ENCODE peak calls at places on chromosomes 2 and 18, in eight cellular contexts. One of them, this sample, is unnamed.

GRCh38 chr2:21690005-21690404 is 566.2 kb downstream of the TDRD15 start:
- DNase-seq in fibroblast of pulmonary artery: no peak
- DNase-seq in heart left ventricle: no peak
- DNase-seq in AG04449: no peak
- DNase-seq in HepG2: no peak
- DNase-seq in PC-3: no peak
- DNase-seq in endodermal cell: no peak
- DNase-seq in brain microvascular endothelial cell: no peak
- DNase-seq in this sample: no peak

GRCh38 chr2:200403794-200404193 is 97.3 kb downstream of the SPATS2L start:
- DNase-seq in fibroblast of pulmonary artery: no peak
- DNase-seq in heart left ventricle: no peak
- DNase-seq in AG04449: no peak
- DNase-seq in HepG2: peak
- DNase-seq in PC-3: no peak
- DNase-seq in endodermal cell: no peak
- DNase-seq in brain microvascular endothelial cell: no peak
- DNase-seq in this sample: no peak

GRCh38 chr2:36147670-36148390 is 207.7 kb upstream of the CRIM1 start:
- DNase-seq in fibroblast of pulmonary artery: no peak
- DNase-seq in heart left ventricle: no peak
- DNase-seq in AG04449: no peak
- DNase-seq in HepG2: no peak
- DNase-seq in PC-3: no peak
- DNase-seq in endodermal cell: no peak
- DNase-seq in brain microvascular endothelial cell: no peak
- DNase-seq in this sample: no peak

GRCh38 chr2:45184606-45185005 is 175.4 kb upstream of the SIX2 start:
- DNase-seq in fibroblast of pulmonary artery: peak
- DNase-seq in heart left ventricle: no peak
- DNase-seq in AG04449: no peak
- DNase-seq in HepG2: no peak
- DNase-seq in PC-3: peak
- DNase-seq in endodermal cell: no peak
- DNase-seq in brain microvascular endothelial cell: peak
- DNase-seq in this sample: no peak

GRCh38 chr2:233354971-233355574 is 779 bp downstream of the DGKD start:
- DNase-seq in fibroblast of pulmonary artery: peak
- DNase-seq in heart left ventricle: no peak
- DNase-seq in AG04449: no peak
- DNase-seq in HepG2: no peak
- DNase-seq in PC-3: peak
- DNase-seq in endodermal cell: peak
- DNase-seq in brain microvascular endothelial cell: no peak
- DNase-seq in this sample: no peak

GRCh38 chr2:46323671-46324207 is 26.5 kb downstream of the EPAS1 start:
- DNase-seq in fibroblast of pulmonary artery: no peak
- DNase-seq in heart left ventricle: no peak
- DNase-seq in AG04449: no peak
- DNase-seq in HepG2: no peak
- DNase-seq in PC-3: no peak
- DNase-seq in endodermal cell: no peak
- DNase-seq in brain microvascular endothelial cell: no peak
- DNase-seq in this sample: no peak

GRCh38 chr2:215299337-215299859 is 12.5 kb upstream of the ATIC start:
- DNase-seq in fibroblast of pulmonary artery: no peak
- DNase-seq in heart left ventricle: peak
- DNase-seq in AG04449: no peak
- DNase-seq in HepG2: no peak
- DNase-seq in PC-3: no peak
- DNase-seq in endodermal cell: no peak
- DNase-seq in brain microvascular endothelial cell: no peak
- DNase-seq in this sample: no peak

GRCh38 chr2:240430595-240430994 is 4.9 kb upstream of the GPC1 start:
- DNase-seq in fibroblast of pulmonary artery: no peak
- DNase-seq in heart left ventricle: no peak
- DNase-seq in AG04449: no peak
- DNase-seq in HepG2: no peak
- DNase-seq in PC-3: no peak
- DNase-seq in endodermal cell: no peak
- DNase-seq in brain microvascular endothelial cell: no peak
- DNase-seq in this sample: no peak

GRCh38 chr18:59266459-59266858 is 6.8 kb downstream of the RAX start:
- DNase-seq in fibroblast of pulmonary artery: no peak
- DNase-seq in heart left ventricle: no peak
- DNase-seq in AG04449: no peak
- DNase-seq in HepG2: no peak
- DNase-seq in PC-3: no peak
- DNase-seq in endodermal cell: no peak
- DNase-seq in brain microvascular endothelial cell: no peak
- DNase-seq in this sample: no peak

GRCh38 chr18:59264651-59265245 is 8.5 kb downstream of the RAX start:
- DNase-seq in fibroblast of pulmonary artery: no peak
- DNase-seq in heart left ventricle: no peak
- DNase-seq in AG04449: no peak
- DNase-seq in HepG2: no peak
- DNase-seq in PC-3: no peak
- DNase-seq in endodermal cell: peak
- DNase-seq in brain microvascular endothelial cell: no peak
- DNase-seq in this sample: no peak

GRCh38 chr18:59265246-59266018 is 7.8 kb downstream of the RAX start:
- DNase-seq in fibroblast of pulmonary artery: no peak
- DNase-seq in heart left ventricle: no peak
- DNase-seq in AG04449: no peak
- DNase-seq in HepG2: no peak
- DNase-seq in PC-3: no peak
- DNase-seq in endodermal cell: peak
- DNase-seq in brain microvascular endothelial cell: no peak
- DNase-seq in this sample: no peak

GRCh38 chr18:59266876-59267510 is 6.3 kb downstream of the RAX start:
- DNase-seq in fibroblast of pulmonary artery: no peak
- DNase-seq in heart left ventricle: no peak
- DNase-seq in AG04449: no peak
- DNase-seq in HepG2: no peak
- DNase-seq in PC-3: no peak
- DNase-seq in endodermal cell: no peak
- DNase-seq in brain microvascular endothelial cell: no peak
- DNase-seq in this sample: no peak

DNA sequence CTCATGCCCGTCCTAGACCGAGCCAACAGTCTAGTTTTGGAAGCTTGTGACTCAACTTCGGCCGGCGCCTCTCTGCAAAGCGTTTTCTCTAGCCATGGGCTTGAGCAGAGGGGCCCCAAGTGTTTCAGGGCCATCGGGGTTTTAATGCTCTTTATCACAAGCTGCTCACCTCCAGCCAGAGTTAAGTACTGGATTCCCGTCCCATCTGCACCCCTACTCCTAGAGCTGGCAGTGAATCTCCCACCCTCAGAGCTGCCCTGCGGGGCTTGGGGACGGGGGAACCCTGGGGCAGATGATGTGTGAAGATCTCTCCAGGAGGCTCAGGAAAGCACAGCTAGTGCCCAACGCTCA is 7.3 kb downstream of the RAX start:
- DNase-seq in fibroblast of pulmonary artery: no peak
- DNase-seq in heart left ventricle: no peak
- DNase-seq in AG04449: no peak
- DNase-seq in HepG2: no peak
- DNase-seq in PC-3: no peak
- DNase-seq in endodermal cell: no peak
- DNase-seq in brain microvascular endothelial cell: no peak
- DNase-seq in this sample: no peak
- H3K4me3 ChIP-seq in fibroblast of pulmonary artery: no peak
- H3K4me3 ChIP-seq in heart left ventricle: no peak
- H3K4me3 ChIP-seq in AG04449: no peak
- H3K4me3 ChIP-seq in HepG2: no peak
- H3K4me3 ChIP-seq in PC-3: no peak
- H3K4me3 ChIP-seq in endodermal cell: no peak
- H3K4me3 ChIP-seq in brain microvascular endothelial cell: no peak
- H3K4me3 ChIP-seq in this sample: no peak

DNA sequence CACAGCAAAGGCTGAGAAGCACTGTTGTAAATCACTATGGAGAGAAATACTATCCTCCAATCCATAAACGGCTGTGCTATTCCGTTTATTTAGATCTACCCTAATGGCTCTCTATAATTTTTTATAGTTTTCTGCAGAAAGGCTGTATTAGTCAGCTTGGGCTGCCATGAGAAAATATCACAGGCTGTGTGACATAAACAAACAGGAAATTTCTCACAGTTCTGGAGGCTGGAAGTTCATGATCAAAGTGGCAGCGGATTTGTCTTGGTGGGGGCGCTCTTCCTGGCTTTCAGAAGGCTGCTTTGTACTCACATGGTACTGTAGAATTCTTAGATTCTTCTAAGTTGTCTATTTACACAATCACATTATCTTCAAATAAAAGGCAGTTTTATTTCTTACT is 44.1 kb downstream of the C1D start:
- DNase-seq in fibroblast of pulmonary artery: no peak
- DNase-seq in heart left ventricle: no peak
- DNase-seq in AG04449: no peak
- DNase-seq in HepG2: no peak
- DNase-seq in PC-3: peak
- DNase-seq in endodermal cell: no peak
- DNase-seq in brain microvascular endothelial cell: no peak
- DNase-seq in this sample: no peak
- TF ChIP-seq CTCF in fibroblast of pulmonary artery: no peak
- TF ChIP-seq CTCF in heart left ventricle: no peak
- TF ChIP-seq CTCF in AG04449: no peak
- TF ChIP-seq CTCF in HepG2: no peak
- TF ChIP-seq CTCF in PC-3: peak
- TF ChIP-seq CTCF in endodermal cell: no peak
- TF ChIP-seq CTCF in brain microvascular endothelial cell: no peak
- TF ChIP-seq CTCF in this sample: no peak

GRCh38 chr2:191322838-191323506 is 77.8 kb downstream of the MYO1B start:
- DNase-seq in fibroblast of pulmonary artery: no peak
- DNase-seq in heart left ventricle: no peak
- DNase-seq in AG04449: no peak
- DNase-seq in HepG2: no peak
- DNase-seq in PC-3: no peak
- DNase-seq in endodermal cell: no peak
- DNase-seq in brain microvascular endothelial cell: no peak
- DNase-seq in this sample: no peak

GRCh38 chr2:191321861-191322662 is 76.9 kb downstream of the MYO1B start:
- DNase-seq in fibroblast of pulmonary artery: peak
- DNase-seq in heart left ventricle: no peak
- DNase-seq in AG04449: no peak
- DNase-seq in HepG2: no peak
- DNase-seq in PC-3: peak
- DNase-seq in endodermal cell: peak
- DNase-seq in brain microvascular endothelial cell: peak
- DNase-seq in this sample: no peak

GRCh38 chr2:191328150-191328809 is 83.1 kb downstream of the MYO1B start:
- DNase-seq in fibroblast of pulmonary artery: no peak
- DNase-seq in heart left ventricle: no peak
- DNase-seq in AG04449: no peak
- DNase-seq in HepG2: peak
- DNase-seq in PC-3: no peak
- DNase-seq in endodermal cell: no peak
- DNase-seq in brain microvascular endothelial cell: no peak
- DNase-seq in this sample: no peak

GRCh38 chr2:191327484-191327883 is 82.3 kb downstream of the MYO1B start:
- DNase-seq in fibroblast of pulmonary artery: no peak
- DNase-seq in heart left ventricle: no peak
- DNase-seq in AG04449: no peak
- DNase-seq in HepG2: no peak
- DNase-seq in PC-3: no peak
- DNase-seq in endodermal cell: no peak
- DNase-seq in brain microvascular endothelial cell: no peak
- DNase-seq in this sample: no peak

DNA sequence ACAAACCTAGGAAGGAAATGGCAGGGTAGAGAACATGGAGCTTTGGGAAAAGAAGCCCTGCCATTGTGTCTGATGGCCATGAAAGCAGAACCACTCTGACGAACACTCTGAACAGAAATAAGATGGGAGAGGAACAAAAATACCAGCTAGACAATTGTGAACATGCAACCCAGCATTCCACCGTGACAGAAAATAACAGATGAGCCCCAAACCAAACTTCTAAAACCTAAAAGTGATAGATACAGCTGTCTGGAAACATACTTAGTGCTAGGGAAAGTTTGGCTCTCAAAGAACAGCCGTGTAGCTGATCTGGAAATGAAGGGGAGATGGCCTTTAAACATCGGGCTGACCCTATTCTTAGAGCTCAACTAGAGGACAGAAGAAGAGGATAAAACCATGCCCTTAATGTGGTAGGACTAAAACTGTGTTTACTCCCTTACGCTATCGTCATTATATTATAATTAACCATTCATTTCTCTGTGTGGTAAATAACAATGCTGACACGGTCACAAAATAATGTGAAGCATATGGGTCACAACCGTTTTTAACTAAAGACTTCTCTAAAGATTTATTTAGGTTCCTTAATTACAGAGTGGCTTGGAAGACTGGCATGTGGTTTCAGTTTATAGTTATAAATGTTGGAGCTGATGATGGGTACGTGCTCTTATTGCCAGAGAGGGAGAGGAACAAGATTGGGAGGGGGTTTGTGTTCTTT is 80.6 kb downstream of the MYO1B start:
- DNase-seq in fibroblast of pulmonary artery: no peak
- DNase-seq in heart left ventricle: no peak
- DNase-seq in AG04449: no peak
- DNase-seq in HepG2: no peak
- DNase-seq in PC-3: no peak
- DNase-seq in endodermal cell: no peak
- DNase-seq in brain microvascular endothelial cell: no peak
- DNase-seq in this sample: no peak
- H3K4me3 ChIP-seq in fibroblast of pulmonary artery: no peak
- H3K4me3 ChIP-seq in heart left ventricle: no peak
- H3K4me3 ChIP-seq in AG04449: no peak
- H3K4me3 ChIP-seq in HepG2: no peak
- H3K4me3 ChIP-seq in PC-3: no peak
- H3K4me3 ChIP-seq in endodermal cell: no peak
- H3K4me3 ChIP-seq in brain microvascular endothelial cell: no peak
- H3K4me3 ChIP-seq in this sample: no peak

DNA sequence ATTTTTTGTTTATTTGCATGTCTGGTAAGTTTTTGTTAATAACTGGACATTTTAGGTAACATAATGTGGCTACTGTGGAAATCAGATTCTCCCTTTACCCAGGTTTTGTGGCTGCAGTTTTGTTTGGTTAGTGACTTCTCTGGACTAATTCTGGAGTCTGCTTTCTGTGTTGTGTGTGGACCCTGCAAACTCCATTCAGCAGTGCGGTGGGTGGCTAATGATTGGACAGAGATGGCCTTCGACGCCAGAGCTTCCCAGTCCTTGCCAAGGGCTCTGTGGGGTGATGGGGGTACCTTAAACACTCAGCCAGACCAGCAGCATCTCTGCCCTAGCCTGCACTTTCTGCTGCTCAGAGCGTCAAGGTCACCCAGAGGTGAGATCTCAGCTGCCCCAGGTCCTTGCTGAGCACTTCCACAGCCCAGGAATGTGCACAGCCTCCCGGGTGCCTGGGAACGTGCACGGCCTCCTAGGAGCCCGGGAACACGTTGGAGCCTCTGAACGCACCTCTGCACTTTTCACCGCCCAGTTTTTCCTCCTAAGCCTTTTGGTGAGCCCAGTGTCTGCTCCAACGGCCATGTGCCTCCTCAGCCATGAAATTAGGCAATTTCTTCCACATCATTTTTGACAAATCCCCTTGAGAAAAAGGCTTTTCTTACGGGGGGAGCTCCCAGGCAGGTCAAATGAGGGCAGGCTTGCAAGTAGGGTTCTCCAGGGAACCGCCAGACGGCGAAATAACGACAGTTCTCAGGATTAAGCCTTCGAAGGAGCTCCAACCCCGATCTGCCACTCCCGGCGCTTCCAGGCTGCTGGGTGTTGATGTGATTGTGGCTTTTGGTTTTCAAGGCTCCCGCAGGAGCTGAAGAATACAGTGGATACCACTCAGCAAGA is 35.2 kb upstream of the KLF11 start:
- DNase-seq in fibroblast of pulmonary artery: no peak
- DNase-seq in heart left ventricle: peak
- DNase-seq in AG04449: no peak
- DNase-seq in HepG2: peak
- DNase-seq in PC-3: no peak
- DNase-seq in endodermal cell: no peak
- DNase-seq in brain microvascular endothelial cell: no peak
- DNase-seq in this sample: no peak
- TF ChIP-seq CTCF in fibroblast of pulmonary artery: no peak
- TF ChIP-seq CTCF in heart left ventricle: no peak
- TF ChIP-seq CTCF in AG04449: no peak
- TF ChIP-seq CTCF in HepG2: no peak
- TF ChIP-seq CTCF in PC-3: no peak
- TF ChIP-seq CTCF in endodermal cell: no peak
- TF ChIP-seq CTCF in brain microvascular endothelial cell: no peak
- TF ChIP-seq CTCF in this sample: no peak

This sample was measured in HFF-Myc.